ENCODE peak calls at places on chromosomes 6 and 20, in six cellular contexts. C is HCT116, E is PC-3, I is GM23338, T is neural progenitor cell, Y is OCI-LY7. A is an unnamed sample.
A peak's percentile ranks its signal among the peaks of the same experiment; 100 is the strongest.

GRCh38 chr20:46648903-46649649 is 2.2 kb downstream of the SLC13A3 start:
- DNase-seq in I (peak; percentile 44), C (no peak), T (peak; percentile 38), E (no peak), Y (peak; percentile 10), A (no peak)

GRCh38 chr6:168133707-168134398 is 54.8 kb upstream of the FRMD1 start:
- DNase-seq in Y (no peak), T (no peak), E (no peak), I (no peak), C (no peak), A (no peak)

GRCh38 chr6:15066433-15067337 is 179.2 kb upstream of the JARID2 start:
- DNase-seq in C (no peak), E (peak; percentile 34), T (no peak), Y (no peak), I (no peak), A (peak; percentile 23)

GRCh38 chr6:34172961-34173775 is 27.3 kb upstream of the GRM4 start:
- DNase-seq in Y (no peak), E (no peak), I (no peak), T (no peak), C (no peak), A (no peak)

GRCh38 chr20:16785221-16785620 is 37.1 kb downstream of the OTOR start:
- DNase-seq in E (no peak), I (peak; percentile 47), Y (no peak), C (no peak), T (no peak), A (no peak)

GRCh38 chr6:3609388-3609787 is 142.1 kb downstream of the PXDC1 start:
- DNase-seq in T (no peak), Y (no peak), E (no peak), C (no peak), I (no peak), A (no peak)

GRCh38 chr6:158770948-158771347 is 48.2 kb downstream of the EZR start:
- DNase-seq in T (no peak), C (no peak), Y (no peak), E (no peak), I (no peak), A (peak; percentile 8)

GRCh38 chr20:25399038-25399430 is 8.4 kb upstream of the ABHD12 start:
- DNase-seq in E (peak; percentile 96), Y (peak; percentile 66), C (peak; percentile 68), T (peak; percentile 83), I (peak; percentile 83), A (peak; percentile 78)

GRCh38 chr20:25744261-25744660 is 47.6 kb upstream of the ZNF337 start:
- DNase-seq in T (no peak), I (no peak), E (no peak), Y (no peak), C (no peak), A (no peak)

GRCh38 chr6:160274846-160275510 is 16.4 kb upstream of the SLC22A2 start:
- DNase-seq in E (no peak), I (no peak), C (no peak), T (no peak), Y (no peak), A (no peak)

GRCh38 chr20:18633411-18633810 is 45.6 kb downstream of the DTD1 start:
- DNase-seq in I (no peak), Y (no peak), E (no peak), C (no peak), T (no peak), A (no peak)

GRCh38 chr6:57209030-57209429 is 13.1 kb downstream of the RAB23 start:
- DNase-seq in T (no peak), E (no peak), Y (no peak), I (no peak), C (no peak), A (no peak)

GRCh38 chr20:38806855-38807655 is 1.6 kb downstream of the PPP1R16B start:
- DNase-seq in C (no peak), Y (peak; percentile 54), I (peak; percentile 22), E (no peak), T (peak; percentile 50), A (no peak)

GRCh38 chr6:136526196-136526930 is 23.9 kb downstream of the MAP7 start:
- DNase-seq in E (no peak), Y (no peak), C (no peak), T (peak; percentile 77), I (peak; percentile 89), A (peak; percentile 63)

GRCh38 chr6:110951986-110952794 is 6.3 kb upstream of the GTF3C6 start:
- DNase-seq in I (no peak), E (peak; percentile 89), C (no peak), Y (no peak), T (no peak), A (peak; percentile 53)

GRCh38 chr6:83042671-83043070 is 23.0 kb downstream of the UBE3D start:
- DNase-seq in E (no peak), I (no peak), Y (no peak), C (no peak), T (no peak), A (no peak)

GRCh38 chr6:80480478-80481157 is 374.1 kb downstream of the BCKDHB start:
- DNase-seq in I (no peak), T (no peak), C (no peak), Y (no peak), E (no peak), A (no peak)

GRCh38 chr20:51500936-51501335 is 41.6 kb downstream of the NFATC2 start:
- DNase-seq in Y (peak; percentile 28), I (no peak), T (no peak), C (no peak), E (no peak), A (no peak)

GRCh38 chr20:34037767-34038166 is 44.1 kb downstream of the RALY start:
- DNase-seq in T (no peak), C (no peak), E (no peak), Y (no peak), I (no peak), A (peak; percentile 23)

GRCh38 chr6:168493976-168494375 is 53.0 kb downstream of the SMOC2 start:
- DNase-seq in T (no peak), E (no peak), C (no peak), Y (no peak), I (no peak), A (no peak)

GRCh38 chr6:113564401-113565161 is 292.6 kb upstream of the MARCKS start:
- DNase-seq in C (no peak), I (peak; percentile 91), E (no peak), T (peak; percentile 83), Y (no peak), A (peak; percentile 77)

GRCh38 chr20:48098866-48099265 is 313.6 kb upstream of the SULF2 start:
- DNase-seq in E (peak; percentile 16), T (no peak), I (no peak), Y (no peak), C (no peak), A (no peak)

GRCh38 chr20:23049201-23049932 is at the start of gene THBD:
- DNase-seq in T (peak; percentile 64), Y (no peak), C (no peak), E (peak; percentile 73), I (peak; percentile 68), A (peak; percentile 84)

GRCh38 chr6:36076178-36077088 is 48.8 kb downstream of the MAPK14 start:
- DNase-seq in C (no peak), Y (no peak), I (no peak), E (no peak), T (no peak), A (no peak)

GRCh38 chr6:36073587-36073986 is 46.0 kb downstream of the MAPK14 start:
- DNase-seq in T (no peak), C (no peak), Y (no peak), I (no peak), E (peak; percentile 12), A (no peak)

GRCh38 chr6:36078159-36078558 is 50.6 kb downstream of the MAPK14 start:
- DNase-seq in Y (no peak), C (no peak), T (no peak), E (no peak), I (no peak), A (no peak)

GRCh38 chr6:36079596-36079995 is 50.7 kb upstream of the MAPK13 start:
- DNase-seq in C (no peak), Y (no peak), E (no peak), I (no peak), T (no peak), A (no peak)

GRCh38 chr6:36075656-36076055 is 48.0 kb downstream of the MAPK14 start:
- DNase-seq in I (peak; percentile 53), Y (peak; percentile 43), C (peak; percentile 6), T (no peak), E (peak; percentile 30), A (peak; percentile 49)
- TF ChIP-seq CTCF in I (peak; percentile 59), Y (peak; percentile 74), C (no peak), T (peak; percentile 34), E (peak; percentile 64), A (peak; percentile 31)

DNA sequence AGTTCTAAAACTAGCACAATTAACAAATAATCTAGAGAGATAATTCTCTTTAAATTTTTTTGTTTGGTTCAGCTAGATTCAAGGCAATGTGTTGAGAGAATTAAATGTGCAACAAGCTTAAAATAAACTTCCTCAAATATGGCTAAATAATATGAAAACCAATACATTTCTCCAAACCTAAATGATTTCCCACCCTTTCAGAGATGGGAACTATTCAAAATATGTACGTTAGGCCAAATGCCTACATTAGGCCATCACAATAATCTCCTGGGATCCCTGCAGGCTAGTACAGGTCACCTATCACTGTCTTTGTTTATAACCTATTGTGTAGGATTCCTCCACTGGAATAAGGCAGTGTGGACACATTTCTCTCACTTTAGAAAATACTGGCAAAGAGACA is 1.7 kb downstream of the FAXC start:
- DNase-seq in I (peak; percentile 20), T (peak; percentile 20), C (no peak), Y (no peak), E (no peak), A (no peak)
- TF ChIP-seq EZH2phosphoT487 in I (no peak), T (no peak), C (no peak), Y (no peak), E (no peak), A (no peak)

GRCh38 chr20:44966030-44966961 is at the start of gene STK4:
- DNase-seq in E (peak; percentile 98), Y (peak; percentile 98), I (peak; percentile 98), T (peak; percentile 98), C (peak; percentile 86), A (peak; percentile 98)

GRCh38 chr20:44970243-44970757 is 4.0 kb downstream of the STK4 start:
- DNase-seq in C (no peak), Y (no peak), E (no peak), I (no peak), T (no peak), A (no peak)

GRCh38 chr20:44967207-44967807 is 995 bp downstream of the STK4 start:
- DNase-seq in C (no peak), E (peak; percentile 29), Y (peak; percentile 77), T (no peak), I (no peak), A (no peak)

GRCh38 chr20:44973053-44973452 is 6.7 kb downstream of the STK4 start:
- DNase-seq in T (no peak), C (no peak), Y (no peak), I (no peak), E (peak; percentile 80), A (no peak)

GRCh38 chr20:44969320-44969879 is 3.1 kb downstream of the STK4 start:
- DNase-seq in T (no peak), I (no peak), E (no peak), Y (no peak), C (no peak), A (no peak)
- H3K4me3 ChIP-seq in T (no peak overlapping the region), I (no peak overlapping the region), E (no peak overlapping the region), Y (peak overlapping the region; percentile 89), C (no peak overlapping the region), A (no peak overlapping the region)

DNA sequence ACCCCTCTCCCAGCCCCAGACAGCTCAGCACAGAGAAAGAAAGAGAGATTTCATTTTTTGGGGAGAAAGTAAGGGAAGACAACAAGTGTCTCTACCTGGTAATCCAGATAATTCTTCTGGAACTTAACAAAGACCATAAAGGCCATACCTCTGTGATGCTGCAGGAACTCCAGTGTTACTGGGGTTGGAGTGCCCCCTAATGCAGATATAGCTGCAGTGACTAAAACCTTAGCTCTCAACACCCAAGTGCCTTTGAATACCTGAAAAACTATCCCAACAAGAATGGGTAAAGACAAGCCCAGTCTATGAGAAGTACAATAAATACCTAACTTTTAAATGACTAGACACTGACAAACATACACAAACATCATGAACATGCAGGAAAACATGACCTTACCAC is 365.3 kb upstream of the PTCHD4 start:
- DNase-seq in I (peak; percentile 61), T (peak; percentile 52), C (no peak), E (peak; percentile 41), Y (no peak), A (peak; percentile 28)
- TF ChIP-seq CTCF in I (peak; percentile 82), T (peak; percentile 63), C (peak; percentile 26), E (peak; percentile 50), Y (peak; percentile 31), A (peak; percentile 34)